ENCODE peak calls at places on chromosomes 1 and 21, in six cellular contexts. N is effector memory CD4-positive, alpha-beta T cell; O is CD8-positive, alpha-beta T cell; Y is kidney; F is upper lobe of right lung; S is PC-3. K is an unnamed sample.

GRCh38 chr1:95953005-95953404 is 719.0 kb downstream of the RWDD3 start:
- DNase-seq in N (no peak), O (no peak), Y (no peak), F (no peak), S (peak), K (no peak)

GRCh38 chr1:151847867-151848596 is 5.5 kb downstream of the THEM5 start:
- DNase-seq in N (no peak), O (no peak), Y (no peak), F (no peak), S (no peak), K (no peak)

GRCh38 chr1:71587961-71588360 is 507.1 kb upstream of the ZRANB2 start:
- DNase-seq in N (no peak), O (no peak), Y (no peak), F (no peak), S (peak), K (no peak)

GRCh38 chr1:114828251-114828650 is 26.4 kb upstream of the SYCP1 start:
- DNase-seq in N (no peak), O (no peak), Y (no peak), F (no peak), S (peak), K (no peak)

GRCh38 chr1:234720709-234721436 is 110.9 kb upstream of the IRF2BP2 start:
- DNase-seq in N (no peak), O (no peak), Y (no peak), F (no peak), S (no peak), K (no peak)

GRCh38 chr1:3530086-3530930 is 75.8 kb downstream of the ARHGEF16 start:
- DNase-seq in N (no peak), O (no peak), Y (no peak), F (no peak), S (peak), K (no peak)

GRCh38 chr1:225881081-225882007 is 836 bp downstream of the TMEM63A start:
- DNase-seq in N (peak), O (peak), Y (peak), F (peak), S (peak), K (no peak)

GRCh38 chr21:37917612-37918011 is 1.4 kb upstream of the KCNJ6 start:
- DNase-seq in N (no peak), O (no peak), Y (no peak), F (no peak), S (peak), K (no peak)

DNA sequence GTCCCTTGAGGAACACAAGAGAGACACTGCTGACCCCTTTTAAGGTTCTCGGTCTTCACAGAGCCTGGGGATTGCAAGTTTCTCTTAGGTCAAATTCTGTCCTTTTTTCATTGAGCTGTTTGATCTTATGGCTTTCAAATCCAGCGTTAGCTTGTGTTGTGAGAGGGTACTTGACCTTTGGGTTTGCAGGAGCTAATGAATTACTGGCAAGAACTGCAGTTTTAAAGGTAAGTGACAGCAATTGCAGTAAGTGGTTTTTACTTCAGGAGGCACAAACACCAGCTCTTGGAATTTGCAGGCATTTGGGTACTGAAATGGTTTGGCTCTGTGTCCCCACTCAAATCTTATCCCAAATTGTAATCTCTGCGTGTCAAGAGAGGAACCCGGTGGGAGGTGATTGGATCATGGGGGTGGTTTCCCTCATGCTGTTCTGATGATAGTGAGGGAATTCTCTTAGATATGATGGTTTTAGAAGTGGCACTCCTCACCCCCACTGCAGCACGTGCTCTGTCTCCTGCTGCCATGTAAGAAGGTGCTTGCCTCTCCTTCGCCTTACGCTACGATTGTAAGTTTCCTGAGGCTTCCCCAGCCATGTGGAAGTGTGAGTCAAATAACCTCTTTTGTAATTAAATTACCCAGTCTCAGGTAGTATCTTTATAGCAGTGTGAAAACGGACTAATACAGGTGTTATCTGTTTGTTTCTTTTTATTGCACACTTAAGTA is 134.5 kb upstream of the LYPLAL1 start:
- DNase-seq in N (no peak), O (no peak), Y (no peak), F (no peak), S (no peak), K (no peak)
- H3K4me3 ChIP-seq in N (no peak), O (no peak), Y (no peak), F (no peak), S (no peak), K (no peak)

DNA sequence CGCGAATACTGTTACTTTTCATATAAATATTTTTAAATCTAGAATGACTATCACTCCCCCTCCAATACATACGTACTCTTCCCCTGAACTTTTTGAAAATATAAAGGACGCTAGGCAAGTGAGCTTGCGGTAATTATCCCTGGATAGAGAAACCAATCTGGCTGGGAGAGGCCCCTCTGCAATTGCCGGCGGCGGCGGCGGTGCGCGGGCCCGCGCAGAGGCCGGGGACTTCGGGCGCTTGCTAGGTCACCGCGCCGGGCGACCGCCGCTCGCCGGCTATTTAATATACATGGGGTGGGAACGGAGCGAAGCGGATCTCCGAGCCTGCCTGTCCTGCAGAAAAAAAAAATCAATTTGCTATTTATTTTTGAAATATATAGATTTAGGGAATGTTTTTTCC is 416.3 kb upstream of the ESRRG start:
- DNase-seq in N (no peak), O (no peak), Y (peak), F (no peak), S (no peak), K (no peak)
- H3K4me3 ChIP-seq in N (no peak), O (no peak), Y (peak), F (no peak), S (no peak), K (peak)

DNA sequence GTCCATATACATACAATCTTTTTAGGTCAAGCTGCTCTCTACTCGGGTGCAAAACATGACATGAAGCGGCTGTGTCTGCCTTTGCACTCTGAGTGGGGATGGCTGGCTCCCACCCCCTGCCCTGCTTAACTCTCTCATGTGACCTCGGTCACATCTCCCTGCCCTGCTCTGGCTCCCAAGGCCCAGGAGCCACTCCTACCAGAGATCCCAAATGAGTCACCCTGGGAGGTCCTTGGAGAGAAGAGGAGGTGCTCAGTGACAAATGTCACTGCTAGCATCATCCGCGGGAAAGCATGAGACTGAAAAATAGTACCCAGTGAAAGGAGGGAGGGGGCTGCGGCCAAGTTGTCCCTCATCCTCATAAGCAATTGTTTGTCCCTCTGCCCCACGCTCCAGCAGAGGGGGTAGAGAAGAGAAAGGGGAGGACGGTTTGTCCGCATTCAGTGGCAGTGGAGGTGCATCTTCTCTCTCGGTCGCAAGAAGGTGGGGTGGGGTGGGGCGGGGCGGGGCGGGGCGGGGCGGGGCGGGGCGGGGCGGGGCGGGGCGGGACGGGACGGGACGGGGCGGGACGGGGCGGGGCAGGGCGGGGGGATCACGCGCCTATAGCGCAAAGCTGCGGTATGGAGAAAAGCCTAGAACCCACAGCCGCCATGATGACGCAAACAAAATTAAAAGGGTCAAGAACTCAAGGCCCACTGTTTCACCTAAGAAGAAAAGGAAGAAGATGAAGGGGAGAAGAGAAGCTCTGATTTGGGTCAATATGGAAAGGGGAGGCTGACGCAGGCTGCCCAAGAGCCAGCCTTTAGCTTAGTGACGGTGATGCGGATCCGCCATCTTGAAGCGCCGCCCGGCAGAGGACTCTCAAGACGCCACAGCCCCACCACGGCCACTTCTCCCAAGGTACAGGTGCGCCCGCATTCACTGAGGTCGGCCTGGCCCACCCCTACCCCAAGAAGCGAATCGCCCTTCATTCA is 66.2 kb downstream of the CD46 start:
- DNase-seq in N (no peak), O (no peak), Y (peak), F (no peak), S (no peak), K (no peak)
- H3K4me3 ChIP-seq in N (no peak), O (no peak), Y (peak), F (peak), S (no peak), K (no peak)

GRCh38 chr1:85756864-85757263 is 48.6 kb upstream of the ZNHIT6 start:
- DNase-seq in N (no peak), O (no peak), Y (no peak), F (no peak), S (no peak), K (no peak)
- H3K4me3 ChIP-seq in N (no peak), O (no peak), Y (no peak), F (no peak), S (no peak), K (no peak)

GRCh38 chr21:42843021-42843420 is 36.3 kb downstream of the WDR4 start:
- DNase-seq in N (no peak), O (no peak), Y (peak), F (peak), S (no peak), K (no peak)

GRCh38 chr21:42839271-42840231 is 39.8 kb downstream of the WDR4 start:
- DNase-seq in N (no peak), O (no peak), Y (peak), F (peak), S (no peak), K (no peak)

GRCh38 chr21:42837421-42838211 is 41.7 kb downstream of the WDR4 start:
- DNase-seq in N (no peak), O (no peak), Y (peak), F (peak), S (no peak), K (no peak)

GRCh38 chr21:42841156-42841915 is 38.0 kb downstream of the WDR4 start:
- DNase-seq in N (no peak), O (no peak), Y (peak), F (peak), S (no peak), K (no peak)

GRCh38 chr21:42840411-42841155 is 38.8 kb downstream of the WDR4 start:
- DNase-seq in N (no peak), O (no peak), Y (peak), F (peak), S (no peak), K (no peak)
- H3K4me3 ChIP-seq in N (no peak), O (no peak), Y (no peak), F (no peak), S (no peak), K (no peak)

DNA sequence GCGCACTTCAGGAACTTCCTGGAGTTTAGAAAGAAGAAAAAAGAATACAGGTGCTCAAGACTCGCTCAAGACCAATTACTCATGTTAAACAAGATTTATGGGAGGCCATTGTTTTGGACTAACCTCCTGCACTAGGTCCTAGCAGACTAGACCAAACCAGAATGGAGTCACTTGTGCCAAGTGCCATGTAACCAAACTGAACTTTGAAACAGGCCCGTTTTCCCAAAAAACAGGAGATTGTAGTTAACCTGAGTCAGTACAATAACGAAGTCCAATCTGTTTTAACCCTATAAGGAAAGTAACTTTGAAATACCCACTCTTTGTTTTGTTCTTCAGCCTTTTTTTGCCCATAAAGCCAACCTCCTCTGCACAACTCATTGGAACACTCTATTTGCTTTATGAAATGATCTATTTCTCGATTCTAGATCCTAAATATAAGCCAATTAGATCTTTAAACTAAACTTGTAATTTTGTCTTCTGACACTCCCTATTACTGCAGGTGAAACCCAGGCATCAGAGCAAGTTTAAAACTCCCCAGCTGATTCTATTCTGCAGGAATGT is 695 bp upstream of the NTPCR start:
- DNase-seq in N (no peak), O (no peak), Y (no peak), F (no peak), S (no peak), K (no peak)
- H3K4me3 ChIP-seq in N (peak), O (peak), Y (peak), F (peak), S (peak), K (peak)